ENCODE peak calls at places on chromosome 3, in eight cellular contexts. J, N, C, P, R, F, G and T are unnamed samples.

GRCh38 chr3:55434789-55435188 is 52.3 kb downstream of the WNT5A start:
- DNase-seq in J (no peak), N (no peak), C (peak), P (no peak), R (no peak), F (no peak), G (no peak), T (peak)

GRCh38 chr3:138867996-138868395 is 33.3 kb upstream of the PIK3CB start:
- DNase-seq in J (no peak), N (peak), C (no peak), P (peak), R (no peak), F (no peak), G (no peak), T (no peak)

GRCh38 chr3:194194757-194195086 is 58.8 kb downstream of the HES1 start:
- DNase-seq in J (no peak), N (no peak), C (peak), P (no peak), R (no peak), F (no peak), G (no peak), T (no peak)

GRCh38 chr3:169769287-169770181 is at the start of gene ACTRT3:
- DNase-seq in J (no peak), N (peak), C (peak), P (peak), R (peak), F (peak), G (peak), T (peak)

GRCh38 chr3:138935864-138936762 is 10.8 kb downstream of the FOXL2 start:
- DNase-seq in J (no peak), N (peak), C (peak), P (peak), R (peak), F (peak), G (peak), T (peak)

GRCh38 chr3:134809412-134810051 is 14.5 kb downstream of the EPHB1 start:
- DNase-seq in J (no peak), N (no peak), C (peak), P (no peak), R (no peak), F (no peak), G (no peak), T (no peak)

GRCh38 chr3:140499114-140499757 is 178.6 kb upstream of the TRIM42 start:
- DNase-seq in J (no peak), N (peak), C (peak), P (peak), R (no peak), F (no peak), G (no peak), T (peak)

GRCh38 chr3:135982922-135983581 is 17.5 kb downstream of the PPP2R3A start:
- DNase-seq in J (no peak), N (peak), C (no peak), P (no peak), R (no peak), F (peak), G (no peak), T (peak)

GRCh38 chr3:74420538-74421128 is 193.8 kb downstream of the CNTN3 start:
- DNase-seq in J (no peak), N (no peak), C (no peak), P (no peak), R (no peak), F (no peak), G (no peak), T (no peak)

GRCh38 chr3:12138044-12138443 is 20.7 kb downstream of the TIMP4 start:
- DNase-seq in J (no peak), N (no peak), C (peak), P (peak), R (peak), F (peak), G (peak), T (peak)

GRCh38 chr3:148816971-148817519 is 10.6 kb upstream of the CPB1 start:
- DNase-seq in J (no peak), N (no peak), C (no peak), P (no peak), R (no peak), F (no peak), G (no peak), T (no peak)

GRCh38 chr3:41026394-41027177 is 172.7 kb upstream of the CTNNB1 start:
- DNase-seq in J (no peak), N (peak), C (peak), P (peak), R (peak), F (no peak), G (no peak), T (peak)

GRCh38 chr3:10185804-10186762 is 21.4 kb downstream of the IRAK2 start:
- DNase-seq in J (no peak), N (peak), C (no peak), P (no peak), R (no peak), F (no peak), G (no peak), T (no peak)

GRCh38 chr3:55636300-55637195 is 149.4 kb upstream of the WNT5A start:
- DNase-seq in J (no peak), N (no peak), C (no peak), P (no peak), R (no peak), F (no peak), G (no peak), T (no peak)

GRCh38 chr3:136142592-136142991 is 53.5 kb downstream of the MSL2 start:
- DNase-seq in J (peak), N (peak), C (no peak), P (peak), R (no peak), F (peak), G (no peak), T (peak)

GRCh38 chr3:167876603-167877325 is 141.2 kb downstream of the SERPINI1 start:
- DNase-seq in J (peak), N (peak), C (no peak), P (no peak), R (no peak), F (peak), G (no peak), T (peak)

GRCh38 chr3:46882377-46883015 is 5.0 kb downstream of the PTH1R start:
- DNase-seq in J (no peak), N (peak), C (peak), P (peak), R (no peak), F (peak), G (no peak), T (peak)

GRCh38 chr3:170699158-170700053 is 113.5 kb upstream of the SLC7A14 start:
- DNase-seq in J (no peak), N (no peak), C (no peak), P (no peak), R (no peak), F (no peak), G (no peak), T (peak)

GRCh38 chr3:124361566-124361965 is 368.7 kb upstream of the UMPS start:
- DNase-seq in J (no peak), N (no peak), C (no peak), P (no peak), R (no peak), F (no peak), G (no peak), T (no peak)

GRCh38 chr3:16849795-16850194 is 35.0 kb upstream of the PLCL2 start:
- DNase-seq in J (no peak), N (peak), C (no peak), P (peak), R (no peak), F (peak), G (no peak), T (peak)

GRCh38 chr3:170869645-170870593 is at the start of gene RPL22L1:
- DNase-seq in J (peak), N (peak), C (peak), P (peak), R (peak), F (peak), G (peak), T (peak)

GRCh38 chr3:132753946-132754345 is 31.7 kb upstream of the NPHP3 start:
- DNase-seq in J (no peak), N (no peak), C (no peak), P (no peak), R (no peak), F (no peak), G (no peak), T (no peak)

GRCh38 chr3:72860846-72861245 is 12.6 kb upstream of the SHQ1 start:
- DNase-seq in J (no peak), N (no peak), C (no peak), P (no peak), R (no peak), F (no peak), G (no peak), T (no peak)

GRCh38 chr3:15499536-15499935 is 22.0 kb downstream of the COLQ start:
- DNase-seq in J (no peak), N (no peak), C (no peak), P (no peak), R (no peak), F (peak), G (no peak), T (peak)

GRCh38 chr3:47324278-47324865 is 41.6 kb downstream of the KLHL18 start:
- DNase-seq in J (peak), N (peak), C (peak), P (peak), R (peak), F (peak), G (peak), T (peak)

GRCh38 chr3:33430061-33430460 is 10.1 kb downstream of the UBP1 start:
- DNase-seq in J (no peak), N (no peak), C (no peak), P (no peak), R (no peak), F (no peak), G (no peak), T (no peak)
- H3K4me3 ChIP-seq in J (no peak), N (no peak), C (no peak), P (no peak), R (no peak), F (no peak), G (no peak), T (no peak)

GRCh38 chr3:481680-482079 is 285.1 kb downstream of the CHL1 start:
- DNase-seq in J (no peak), N (no peak), C (no peak), P (no peak), R (no peak), F (no peak), G (no peak), T (peak)
- TF ChIP-seq CTCF in J (no peak), N (peak), C (peak), P (no peak), R (no peak), F (no peak), G (no peak), T (peak)

GRCh38 chr3:52795298-52795900 is 803 bp downstream of the ITIH3 start:
- DNase-seq in J (no peak), N (no peak), C (no peak), P (no peak), R (no peak), F (no peak), G (no peak), T (no peak)
- H3K4me3 ChIP-seq in J (no peak), N (no peak), C (no peak), P (no peak), R (no peak), F (no peak), G (no peak), T (no peak)

DNA sequence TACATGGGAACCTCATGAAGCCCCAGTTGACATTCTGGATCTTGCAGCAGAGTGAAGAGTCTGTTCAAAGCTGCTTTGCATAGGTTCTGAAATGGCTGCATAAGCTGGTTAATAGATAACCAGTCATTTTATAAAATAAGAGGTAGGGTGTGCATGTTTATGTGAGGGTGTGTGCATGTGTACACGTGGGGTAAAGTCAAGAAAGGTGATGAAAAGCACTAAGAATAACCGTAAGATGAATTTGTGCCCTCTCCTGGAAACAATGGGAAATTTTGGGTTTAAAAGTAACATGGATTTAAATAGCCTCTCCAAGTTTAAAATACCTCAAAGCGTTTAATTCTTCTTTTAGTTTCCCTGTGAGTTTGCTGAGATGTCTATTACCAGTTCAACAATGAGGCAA is 33.0 kb downstream of the PAQR9 start:
- DNase-seq in J (no peak), N (no peak), C (no peak), P (no peak), R (no peak), F (no peak), G (no peak), T (peak)
- TF ChIP-seq CTCF in J (peak), N (no peak), C (no peak), P (no peak), R (no peak), F (no peak), G (no peak), T (peak)